ENCODE peak calls at places on chromosomes 6 and 20, in four cellular contexts. One of them, this sample, is unnamed.

GRCh38 chr6:2765896-2766766 is 938 bp downstream of the WRNIP1 start:
- DNase-seq in HepG2: no peak
- DNase-seq in K562: peak; percentile 73
- DNase-seq in WTC11: peak; percentile 47
- DNase-seq in this sample: peak; percentile 26

GRCh38 chr6:79438015-79438414 is 99.2 kb downstream of the LCA5 start:
- DNase-seq in WTC11: no peak
- DNase-seq in HepG2: no peak
- DNase-seq in K562: no peak
- DNase-seq in this sample: no peak

GRCh38 chr6:77124604-77125003 is 338.7 kb downstream of the HTR1B start:
- DNase-seq in WTC11: no peak
- DNase-seq in K562: no peak
- DNase-seq in HepG2: no peak
- DNase-seq in this sample: no peak

GRCh38 chr6:49551126-49551865 is 828 bp downstream of the C6orf141 start:
- DNase-seq in K562: no peak
- DNase-seq in HepG2: no peak
- DNase-seq in WTC11: peak; percentile 38
- DNase-seq in this sample: no peak

GRCh38 chr6:21586760-21587181 is 6.8 kb upstream of the SOX4 start:
- DNase-seq in HepG2: no peak
- DNase-seq in WTC11: no peak
- DNase-seq in K562: no peak
- DNase-seq in this sample: no peak

GRCh38 chr6:109303149-109303548 is 79.1 kb downstream of the CD164 start:
- DNase-seq in K562: no peak
- DNase-seq in HepG2: no peak
- DNase-seq in WTC11: no peak
- DNase-seq in this sample: no peak

GRCh38 chr6:154399097-154399496 is 42.5 kb upstream of the IPCEF1 start:
- DNase-seq in WTC11: no peak
- DNase-seq in HepG2: no peak
- DNase-seq in K562: no peak
- DNase-seq in this sample: no peak

GRCh38 chr6:11810039-11810541 is 31.5 kb upstream of the ADTRP start:
- DNase-seq in WTC11: no peak
- DNase-seq in K562: peak; percentile 80
- DNase-seq in HepG2: no peak
- DNase-seq in this sample: peak; percentile 50

GRCh38 chr6:83413068-83413467 is 17.8 kb downstream of the ME1 start:
- DNase-seq in HepG2: no peak
- DNase-seq in K562: no peak
- DNase-seq in WTC11: no peak
- DNase-seq in this sample: no peak

GRCh38 chr6:39296745-39297640 is 17.2 kb downstream of the KCNK17 start:
- DNase-seq in HepG2: no peak
- DNase-seq in WTC11: no peak
- DNase-seq in K562: no peak
- DNase-seq in this sample: no peak

GRCh38 chr6:128491643-128492206 is 28.7 kb downstream of the PTPRK start:
- DNase-seq in HepG2: no peak
- DNase-seq in WTC11: no peak
- DNase-seq in K562: no peak
- DNase-seq in this sample: no peak

GRCh38 chr6:33208089-33208967 is at the start of gene RING1:
- DNase-seq in HepG2: peak; percentile 59
- DNase-seq in WTC11: peak; percentile 89
- DNase-seq in K562: peak; percentile 91
- DNase-seq in this sample: peak; percentile 57

GRCh38 chr6:5511924-5512323 is 250.6 kb downstream of the FARS2 start:
- DNase-seq in K562: peak; percentile 35
- DNase-seq in WTC11: no peak
- DNase-seq in HepG2: no peak
- DNase-seq in this sample: no peak

GRCh38 chr20:14334306-14334930 is 3.0 kb downstream of the FLRT3 start:
- DNase-seq in WTC11: peak; percentile 20
- DNase-seq in HepG2: peak; percentile 48
- DNase-seq in K562: no peak
- DNase-seq in this sample: peak; percentile 71

GRCh38 chr6:166050559-166050958 is 117.1 kb downstream of the TBXT start:
- DNase-seq in HepG2: no peak
- DNase-seq in K562: no peak
- DNase-seq in WTC11: peak; percentile 54
- DNase-seq in this sample: no peak

GRCh38 chr6:67877288-67877687 is 757.8 kb upstream of the ADGRB3 start:
- DNase-seq in K562: peak; percentile 51
- DNase-seq in WTC11: no peak
- DNase-seq in HepG2: no peak
- DNase-seq in this sample: no peak

GRCh38 chr6:106547961-106548453 is 81.3 kb downstream of the RTN4IP1 start:
- DNase-seq in WTC11: no peak
- DNase-seq in K562: peak; percentile 27
- DNase-seq in HepG2: peak; percentile 76
- DNase-seq in this sample: no peak

GRCh38 chr20:53517146-53517545 is 76.5 kb downstream of the ZNF217 start:
- DNase-seq in HepG2: peak; percentile 38
- DNase-seq in WTC11: no peak
- DNase-seq in K562: peak; percentile 60
- DNase-seq in this sample: no peak

GRCh38 chr20:4563534-4563933 is 158.2 kb upstream of the PRND start:
- DNase-seq in WTC11: peak; percentile 47
- DNase-seq in HepG2: peak; percentile 44
- DNase-seq in K562: peak; percentile 16
- DNase-seq in this sample: peak; percentile 69

GRCh38 chr6:148831064-148831463 is 84.2 kb downstream of the UST start:
- DNase-seq in WTC11: no peak
- DNase-seq in K562: no peak
- DNase-seq in HepG2: no peak
- DNase-seq in this sample: no peak

GRCh38 chr6:121595646-121596045 is 160.2 kb downstream of the GJA1 start:
- DNase-seq in K562: no peak
- DNase-seq in WTC11: no peak
- DNase-seq in HepG2: no peak
- DNase-seq in this sample: no peak

GRCh38 chr6:115613488-115613887 is 447.2 kb downstream of the FRK start:
- DNase-seq in K562: no peak
- DNase-seq in HepG2: no peak
- DNase-seq in WTC11: no peak
- DNase-seq in this sample: no peak

GRCh38 chr6:10746915-10747250 is 722 bp upstream of the TMEM14B start:
- DNase-seq in HepG2: no peak
- DNase-seq in WTC11: no peak
- DNase-seq in K562: no peak
- DNase-seq in this sample: no peak

GRCh38 chr6:36063318-36063717 is 35.7 kb downstream of the MAPK14 start:
- DNase-seq in HepG2: peak; percentile 85
- DNase-seq in WTC11: no peak
- DNase-seq in K562: no peak
- DNase-seq in this sample: no peak

GRCh38 chr6:48664850-48665249 is 553.9 kb upstream of the PTCHD4 start:
- DNase-seq in HepG2: no peak
- DNase-seq in K562: no peak
- DNase-seq in WTC11: no peak
- DNase-seq in this sample: no peak

GRCh38 chr20:38229376-38230252 is 30.9 kb downstream of the KIAA1755 start:
- DNase-seq in K562: peak; percentile 28
- DNase-seq in WTC11: no peak
- DNase-seq in HepG2: peak; percentile 54
- DNase-seq in this sample: no peak
- TF ChIP-seq NR3C1 in K562: no peak
- TF ChIP-seq NR3C1 in WTC11: no peak
- TF ChIP-seq NR3C1 in HepG2: no peak
- TF ChIP-seq NR3C1 in this sample: no peak

GRCh38 chr6:15207923-15208322 is 37.9 kb upstream of the JARID2 start:
- DNase-seq in K562: peak; percentile 16
- DNase-seq in WTC11: no peak
- DNase-seq in HepG2: no peak
- DNase-seq in this sample: no peak

GRCh38 chr6:15200087-15200486 is 45.8 kb upstream of the JARID2 start:
- DNase-seq in K562: no peak
- DNase-seq in WTC11: no peak
- DNase-seq in HepG2: no peak
- DNase-seq in this sample: no peak

GRCh38 chr6:15206887-15207286 is 39.0 kb upstream of the JARID2 start:
- DNase-seq in K562: no peak
- DNase-seq in HepG2: no peak
- DNase-seq in WTC11: no peak
- DNase-seq in this sample: no peak

GRCh38 chr6:15205321-15205720 is 40.5 kb upstream of the JARID2 start:
- DNase-seq in K562: no peak
- DNase-seq in WTC11: no peak
- DNase-seq in HepG2: no peak
- DNase-seq in this sample: no peak
- TF ChIP-seq NR3C1 in K562: no peak
- TF ChIP-seq NR3C1 in WTC11: no peak
- TF ChIP-seq NR3C1 in HepG2: no peak
- TF ChIP-seq NR3C1 in this sample: no peak

GRCh38 chr6:100115702-100116101 is 121.7 kb upstream of the MCHR2 start:
- DNase-seq in HepG2: no peak
- DNase-seq in K562: no peak
- DNase-seq in WTC11: no peak
- DNase-seq in this sample: no peak

GRCh38 chr6:100117680-100118079 is 123.7 kb upstream of the MCHR2 start:
- DNase-seq in K562: no peak
- DNase-seq in HepG2: no peak
- DNase-seq in WTC11: no peak
- DNase-seq in this sample: no peak

GRCh38 chr6:100118301-100118700 is 124.3 kb upstream of the MCHR2 start:
- DNase-seq in WTC11: no peak
- DNase-seq in K562: no peak
- DNase-seq in HepG2: no peak
- DNase-seq in this sample: no peak

GRCh38 chr6:100119261-100119660 is 125.2 kb upstream of the MCHR2 start:
- DNase-seq in WTC11: no peak
- DNase-seq in K562: no peak
- DNase-seq in HepG2: no peak
- DNase-seq in this sample: no peak

GRCh38 chr6:100116409-100117194 is 122.6 kb upstream of the MCHR2 start:
- DNase-seq in K562: peak; percentile 71
- DNase-seq in WTC11: peak; percentile 43
- DNase-seq in HepG2: peak; percentile 43
- DNase-seq in this sample: peak; percentile 23
- TF ChIP-seq NR3C1 in K562: no peak
- TF ChIP-seq NR3C1 in WTC11: no peak
- TF ChIP-seq NR3C1 in HepG2: no peak
- TF ChIP-seq NR3C1 in this sample: no peak

DNA sequence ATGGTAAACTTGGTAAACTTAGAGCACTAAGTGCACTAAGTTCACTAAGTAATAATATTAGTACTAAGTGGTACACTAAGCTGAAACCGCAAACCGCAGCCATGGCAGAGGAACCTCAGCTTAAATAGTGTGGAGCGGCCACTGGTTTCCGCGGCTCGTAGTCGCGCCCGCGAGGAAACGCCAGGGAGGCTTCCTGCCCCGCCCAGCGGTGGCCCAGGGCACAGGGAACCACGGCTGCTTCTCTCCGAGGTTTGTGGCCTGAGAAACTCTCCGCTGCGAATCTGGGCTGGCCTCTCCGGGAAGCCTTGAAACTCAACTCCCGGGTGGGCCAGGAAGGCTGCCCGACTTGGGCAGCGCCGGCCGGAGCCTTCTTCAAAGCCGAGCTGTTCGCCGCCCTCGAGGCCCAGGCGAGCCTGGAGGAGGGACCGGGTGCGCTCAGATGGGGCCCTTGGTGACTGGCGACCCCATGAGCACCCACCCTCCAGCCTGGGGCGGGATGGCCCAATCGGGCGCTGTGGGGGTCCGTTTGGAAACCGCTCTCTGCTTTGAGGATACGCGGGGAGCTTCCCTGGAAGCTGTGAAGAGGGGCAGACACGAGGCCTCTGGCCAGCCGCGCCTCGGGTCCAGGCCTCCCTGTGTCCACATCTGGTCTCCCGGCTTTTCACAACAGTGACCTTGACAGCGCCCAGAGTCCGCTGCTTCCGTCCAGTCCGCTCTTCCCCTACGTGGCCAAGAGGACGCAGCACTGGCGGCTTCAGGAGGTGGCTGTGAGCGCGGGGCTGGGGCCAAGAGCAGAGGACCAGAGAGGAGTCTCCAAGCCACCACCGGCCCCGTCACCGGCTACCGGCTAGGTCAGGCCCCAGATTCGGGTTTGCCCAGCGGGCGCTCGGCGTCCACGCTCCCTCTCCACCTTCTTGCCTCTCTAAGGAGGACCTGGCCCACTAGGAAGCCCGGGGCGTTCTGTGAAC is 25.4 kb upstream of the HLA-E start:
- DNase-seq in WTC11: peak; percentile 38
- DNase-seq in K562: no peak
- DNase-seq in HepG2: peak; percentile 23
- DNase-seq in this sample: no peak
- TF ChIP-seq NR3C1 in WTC11: no peak
- TF ChIP-seq NR3C1 in K562: no peak
- TF ChIP-seq NR3C1 in HepG2: no peak
- TF ChIP-seq NR3C1 in this sample: no peak